ENCODE peak calls at places on chromosomes 1 and 21, in six cellular contexts. One of them, this sample, is unnamed.

GRCh38 chr1:233114159-233114558 is 163.7 kb downstream of the NTPCR start:
- DNase-seq in fibroblast of villous mesenchyme: peak
- DNase-seq in GM20000: no peak
- DNase-seq in body of pancreas: no peak
- DNase-seq in endothelial cell: no peak
- DNase-seq in CD4-positive, alpha-beta T cell: no peak
- DNase-seq in this sample: no peak

GRCh38 chr1:228375578-228376261 is 30.9 kb downstream of the TRIM11 start:
- DNase-seq in fibroblast of villous mesenchyme: no peak
- DNase-seq in GM20000: no peak
- DNase-seq in body of pancreas: no peak
- DNase-seq in endothelial cell: no peak
- DNase-seq in CD4-positive, alpha-beta T cell: no peak
- DNase-seq in this sample: no peak

GRCh38 chr1:61506231-61506630 is 218.7 kb downstream of the TM2D1 start:
- DNase-seq in fibroblast of villous mesenchyme: no peak
- DNase-seq in GM20000: no peak
- DNase-seq in body of pancreas: no peak
- DNase-seq in endothelial cell: no peak
- DNase-seq in CD4-positive, alpha-beta T cell: no peak
- DNase-seq in this sample: no peak

GRCh38 chr1:1085171-1085841 is 11.2 kb upstream of the RNF223 start:
- DNase-seq in fibroblast of villous mesenchyme: no peak
- DNase-seq in GM20000: no peak
- DNase-seq in body of pancreas: no peak
- DNase-seq in endothelial cell: no peak
- DNase-seq in CD4-positive, alpha-beta T cell: no peak
- DNase-seq in this sample: no peak

GRCh38 chr1:165257969-165258459 is 98.5 kb downstream of the LMX1A start:
- DNase-seq in fibroblast of villous mesenchyme: peak
- DNase-seq in GM20000: peak
- DNase-seq in body of pancreas: peak
- DNase-seq in endothelial cell: peak
- DNase-seq in CD4-positive, alpha-beta T cell: no peak
- DNase-seq in this sample: peak

GRCh38 chr1:217881607-217882332 is 250.6 kb downstream of the SPATA17 start:
- DNase-seq in fibroblast of villous mesenchyme: no peak
- DNase-seq in GM20000: no peak
- DNase-seq in body of pancreas: no peak
- DNase-seq in endothelial cell: no peak
- DNase-seq in CD4-positive, alpha-beta T cell: no peak
- DNase-seq in this sample: no peak

GRCh38 chr21:17813353-17813752 is 5.8 kb downstream of the C21orf91 start:
- DNase-seq in fibroblast of villous mesenchyme: no peak
- DNase-seq in GM20000: no peak
- DNase-seq in body of pancreas: no peak
- DNase-seq in endothelial cell: no peak
- DNase-seq in CD4-positive, alpha-beta T cell: no peak
- DNase-seq in this sample: no peak

GRCh38 chr1:88736633-88737248 is 52.7 kb downstream of the PKN2 start:
- DNase-seq in fibroblast of villous mesenchyme: peak
- DNase-seq in GM20000: no peak
- DNase-seq in body of pancreas: no peak
- DNase-seq in endothelial cell: peak
- DNase-seq in CD4-positive, alpha-beta T cell: no peak
- DNase-seq in this sample: peak

GRCh38 chr1:232795497-232796068 is 9.6 kb upstream of the MAP10 start:
- DNase-seq in fibroblast of villous mesenchyme: peak
- DNase-seq in GM20000: no peak
- DNase-seq in body of pancreas: no peak
- DNase-seq in endothelial cell: no peak
- DNase-seq in CD4-positive, alpha-beta T cell: no peak
- DNase-seq in this sample: no peak

GRCh38 chr1:147504801-147505303 is 36.4 kb upstream of the BCL9 start:
- DNase-seq in fibroblast of villous mesenchyme: peak
- DNase-seq in GM20000: no peak
- DNase-seq in body of pancreas: no peak
- DNase-seq in endothelial cell: peak
- DNase-seq in CD4-positive, alpha-beta T cell: no peak
- DNase-seq in this sample: no peak

GRCh38 chr1:110916669-110917306 is 43.8 kb downstream of the CD53 start:
- DNase-seq in fibroblast of villous mesenchyme: peak
- DNase-seq in GM20000: peak
- DNase-seq in body of pancreas: no peak
- DNase-seq in endothelial cell: no peak
- DNase-seq in CD4-positive, alpha-beta T cell: no peak
- DNase-seq in this sample: peak

GRCh38 chr21:38277501-38278111 is 20.8 kb downstream of the KCNJ15 start:
- DNase-seq in fibroblast of villous mesenchyme: peak
- DNase-seq in GM20000: no peak
- DNase-seq in body of pancreas: no peak
- DNase-seq in endothelial cell: no peak
- DNase-seq in CD4-positive, alpha-beta T cell: no peak
- DNase-seq in this sample: peak

GRCh38 chr1:163083690-163084089 is 14.5 kb downstream of the RGS4 start:
- DNase-seq in fibroblast of villous mesenchyme: peak
- DNase-seq in GM20000: no peak
- DNase-seq in body of pancreas: no peak
- DNase-seq in endothelial cell: no peak
- DNase-seq in CD4-positive, alpha-beta T cell: no peak
- DNase-seq in this sample: no peak

GRCh38 chr1:235639586-235640205 is 9.9 kb downstream of the GNG4 start:
- DNase-seq in fibroblast of villous mesenchyme: no peak
- DNase-seq in GM20000: no peak
- DNase-seq in body of pancreas: no peak
- DNase-seq in endothelial cell: no peak
- DNase-seq in CD4-positive, alpha-beta T cell: no peak
- DNase-seq in this sample: no peak

GRCh38 chr21:46250146-46250725 is 21.7 kb upstream of the LSS start:
- DNase-seq in fibroblast of villous mesenchyme: peak
- DNase-seq in GM20000: no peak
- DNase-seq in body of pancreas: no peak
- DNase-seq in endothelial cell: no peak
- DNase-seq in CD4-positive, alpha-beta T cell: no peak
- DNase-seq in this sample: no peak

GRCh38 chr1:236512019-236512418 is 11.8 kb upstream of the LGALS8 start:
- DNase-seq in fibroblast of villous mesenchyme: no peak
- DNase-seq in GM20000: no peak
- DNase-seq in body of pancreas: no peak
- DNase-seq in endothelial cell: no peak
- DNase-seq in CD4-positive, alpha-beta T cell: no peak
- DNase-seq in this sample: no peak

GRCh38 chr1:32273389-32274208 is 18.3 kb upstream of the HDAC1 start:
- DNase-seq in fibroblast of villous mesenchyme: peak
- DNase-seq in GM20000: no peak
- DNase-seq in body of pancreas: no peak
- DNase-seq in endothelial cell: no peak
- DNase-seq in CD4-positive, alpha-beta T cell: peak
- DNase-seq in this sample: peak

GRCh38 chr21:39390212-39390765 is 41.4 kb upstream of the HMGN1 start:
- DNase-seq in fibroblast of villous mesenchyme: no peak
- DNase-seq in GM20000: no peak
- DNase-seq in body of pancreas: no peak
- DNase-seq in endothelial cell: no peak
- DNase-seq in CD4-positive, alpha-beta T cell: no peak
- DNase-seq in this sample: no peak
- TF ChIP-seq CTCF in fibroblast of villous mesenchyme: peak
- TF ChIP-seq CTCF in GM20000: no peak
- TF ChIP-seq CTCF in body of pancreas: no peak
- TF ChIP-seq CTCF in endothelial cell: no peak
- TF ChIP-seq CTCF in CD4-positive, alpha-beta T cell: no peak
- TF ChIP-seq CTCF in this sample: no peak

GRCh38 chr1:43590389-43590788 is 59.6 kb upstream of the KDM4A start:
- DNase-seq in fibroblast of villous mesenchyme: no peak
- DNase-seq in GM20000: no peak
- DNase-seq in body of pancreas: no peak
- DNase-seq in endothelial cell: no peak
- DNase-seq in CD4-positive, alpha-beta T cell: no peak
- DNase-seq in this sample: no peak
- TF ChIP-seq CTCF in fibroblast of villous mesenchyme: peak
- TF ChIP-seq CTCF in GM20000: no peak
- TF ChIP-seq CTCF in body of pancreas: peak
- TF ChIP-seq CTCF in endothelial cell: no peak
- TF ChIP-seq CTCF in CD4-positive, alpha-beta T cell: no peak
- TF ChIP-seq CTCF in this sample: no peak

GRCh38 chr1:67648582-67649326 is 36.2 kb upstream of the GADD45A start:
- DNase-seq in fibroblast of villous mesenchyme: no peak
- DNase-seq in GM20000: no peak
- DNase-seq in body of pancreas: no peak
- DNase-seq in endothelial cell: no peak
- DNase-seq in CD4-positive, alpha-beta T cell: no peak
- DNase-seq in this sample: no peak
- TF ChIP-seq CTCF in fibroblast of villous mesenchyme: no peak
- TF ChIP-seq CTCF in GM20000: no peak
- TF ChIP-seq CTCF in body of pancreas: no peak
- TF ChIP-seq CTCF in endothelial cell: no peak
- TF ChIP-seq CTCF in CD4-positive, alpha-beta T cell: no peak
- TF ChIP-seq CTCF in this sample: no peak

DNA sequence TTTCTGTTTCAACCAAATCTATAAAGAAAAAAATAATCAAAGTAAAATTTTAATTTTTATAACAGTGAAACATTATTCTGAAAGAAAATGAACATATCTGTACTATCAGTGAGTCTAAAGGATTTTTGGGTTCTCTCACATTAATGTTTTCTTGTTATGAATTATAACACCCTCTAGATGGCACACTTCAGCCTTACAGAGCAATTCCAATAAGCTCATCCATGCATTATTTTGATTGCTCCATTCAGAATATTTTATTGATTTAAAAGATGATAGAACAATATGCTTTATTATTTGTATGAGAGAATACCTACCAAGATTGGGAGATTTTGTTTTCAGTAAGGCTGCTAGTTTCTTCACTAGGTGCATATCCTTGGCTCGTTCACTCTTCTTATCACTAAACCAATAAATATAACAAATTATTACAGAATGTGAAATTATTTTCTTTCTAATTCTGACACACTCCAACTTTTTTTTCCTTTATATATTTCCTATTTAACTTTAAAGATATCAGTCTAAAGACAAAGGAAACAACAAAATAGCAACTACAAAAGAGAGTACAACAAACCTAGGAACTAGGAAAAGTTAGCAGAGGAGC is 82.4 kb downstream of the RAB3GAP2 start:
- DNase-seq in fibroblast of villous mesenchyme: peak
- DNase-seq in GM20000: peak
- DNase-seq in body of pancreas: no peak
- DNase-seq in endothelial cell: no peak
- DNase-seq in CD4-positive, alpha-beta T cell: no peak
- DNase-seq in this sample: no peak
- TF ChIP-seq CTCF in fibroblast of villous mesenchyme: peak
- TF ChIP-seq CTCF in GM20000: no peak
- TF ChIP-seq CTCF in body of pancreas: peak
- TF ChIP-seq CTCF in endothelial cell: peak
- TF ChIP-seq CTCF in CD4-positive, alpha-beta T cell: peak
- TF ChIP-seq CTCF in this sample: peak

This sample was measured in activated CD8-positive, alpha-beta T cell treated with anti-CD3 and anti-CD28 coated beads for 36 hours.